ENCODE peak calls at places on chromosomes 6 and 20, in four cellular contexts. A is Panc1, X is adrenal gland, P is cardiac fibroblast. K is an unnamed sample.

GRCh38 chr6:148968636-148969270 is 221.9 kb downstream of the UST start:
- DNase-seq in A (no peak), X (no peak), P (no peak), K (no peak)

GRCh38 chr20:36483919-36484808 is 57.2 kb upstream of the MYL9 start:
- DNase-seq in A (no peak), X (no peak), P (peak), K (no peak)

GRCh38 chr20:17765017-17765416 is 65.3 kb downstream of the BANF2 start:
- DNase-seq in A (no peak), X (no peak), P (no peak), K (no peak)

GRCh38 chr20:62156592-62157386 is 13.2 kb downstream of the SS18L1 start:
- DNase-seq in A (no peak), X (peak), P (peak), K (no peak)

GRCh38 chr20:47727170-47727880 is 58.0 kb downstream of the SULF2 start:
- DNase-seq in A (no peak), X (peak), P (no peak), K (no peak)

GRCh38 chr20:32570401-32571190 is 14.5 kb downstream of the NOL4L start:
- DNase-seq in A (no peak), X (no peak), P (no peak), K (no peak)

GRCh38 chr6:159008656-159009288 is 8.8 kb upstream of the RSPH3 start:
- DNase-seq in A (peak), X (no peak), P (peak), K (no peak)

GRCh38 chr6:163630991-163631390 is 216.5 kb downstream of the QKI start:
- DNase-seq in A (no peak), X (no peak), P (no peak), K (no peak)

GRCh38 chr6:52293067-52293466 is 8.5 kb upstream of the MCM3 start:
- DNase-seq in A (no peak), X (no peak), P (no peak), K (no peak)

GRCh38 chr6:156883497-156884252 is 106.5 kb downstream of the ARID1B start:
- DNase-seq in A (no peak), X (no peak), P (no peak), K (no peak)

GRCh38 chr6:156107514-156108150 is 652.0 kb upstream of the NOX3 start:
- DNase-seq in A (no peak), X (no peak), P (no peak), K (no peak)

GRCh38 chr20:58231678-58232077 is 3.2 kb upstream of the ANKRD60 start:
- DNase-seq in A (no peak), X (no peak), P (no peak), K (no peak)

GRCh38 chr6:31585531-31585930 is 546 bp upstream of the LST1 start:
- DNase-seq in A (no peak), X (no peak), P (no peak), K (no peak)

GRCh38 chr6:55659304-55659703 is 80.3 kb upstream of the HMGCLL1 start:
- DNase-seq in A (no peak), X (no peak), P (no peak), K (no peak)

GRCh38 chr6:148514091-148514850 is 171.6 kb downstream of the SASH1 start:
- DNase-seq in A (no peak), X (no peak), P (peak), K (no peak)

GRCh38 chr20:17377222-17377621 is 150.4 kb downstream of the PCSK2 start:
- DNase-seq in A (no peak), X (no peak), P (no peak), K (no peak)

GRCh38 chr6:2063547-2063946 is 181.9 kb downstream of the GMDS start:
- DNase-seq in A (no peak), X (no peak), P (no peak), K (no peak)

GRCh38 chr20:20396794-20397193 is 28.9 kb downstream of the INSM1 start:
- DNase-seq in A (no peak), X (no peak), P (no peak), K (no peak)

GRCh38 chr6:88008821-88009220 is 38.8 kb upstream of the SPACA1 start:
- DNase-seq in A (peak), X (no peak), P (peak), K (no peak)

GRCh38 chr20:24890286-24890685 is 58.8 kb upstream of the CST7 start:
- DNase-seq in A (no peak), X (no peak), P (no peak), K (no peak)

GRCh38 chr20:51542033-51542893 is at the start of gene NFATC2:
- DNase-seq in A (no peak), X (peak), P (no peak), K (no peak)

GRCh38 chr20:48679603-48680002 is 148.2 kb downstream of the PREX1 start:
- DNase-seq in A (no peak), X (no peak), P (no peak), K (no peak)

GRCh38 chr6:33425668-33426577 is 6.1 kb downstream of the SYNGAP1 start:
- DNase-seq in A (no peak), X (peak), P (peak), K (peak)

GRCh38 chr6:164039954-164040375 is 625.4 kb downstream of the QKI start:
- DNase-seq in A (no peak), X (peak), P (peak), K (no peak)

GRCh38 chr20:53872561-53873248 is 197.7 kb downstream of the BCAS1 start:
- DNase-seq in A (no peak), X (no peak), P (peak), K (no peak)

GRCh38 chr6:30683137-30683979 is 3.1 kb downstream of the PPP1R18 start:
- DNase-seq in A (no peak), X (no peak), P (no peak), K (no peak)

GRCh38 chr6:98976674-98977365 is 29.1 kb upstream of the FBXL4 start:
- DNase-seq in A (no peak), X (no peak), P (no peak), K (no peak)

GRCh38 chr6:5995705-5996686 is 10.7 kb downstream of the NRN1 start:
- DNase-seq in A (no peak), X (peak), P (peak), K (no peak)

GRCh38 chr6:97697450-97697849 is 414.4 kb upstream of the MMS22L start:
- DNase-seq in A (no peak), X (no peak), P (peak), K (no peak)

GRCh38 chr20:13741879-13742278 is 42.8 kb downstream of the ESF1 start:
- DNase-seq in A (no peak), X (no peak), P (no peak), K (no peak)

DNA sequence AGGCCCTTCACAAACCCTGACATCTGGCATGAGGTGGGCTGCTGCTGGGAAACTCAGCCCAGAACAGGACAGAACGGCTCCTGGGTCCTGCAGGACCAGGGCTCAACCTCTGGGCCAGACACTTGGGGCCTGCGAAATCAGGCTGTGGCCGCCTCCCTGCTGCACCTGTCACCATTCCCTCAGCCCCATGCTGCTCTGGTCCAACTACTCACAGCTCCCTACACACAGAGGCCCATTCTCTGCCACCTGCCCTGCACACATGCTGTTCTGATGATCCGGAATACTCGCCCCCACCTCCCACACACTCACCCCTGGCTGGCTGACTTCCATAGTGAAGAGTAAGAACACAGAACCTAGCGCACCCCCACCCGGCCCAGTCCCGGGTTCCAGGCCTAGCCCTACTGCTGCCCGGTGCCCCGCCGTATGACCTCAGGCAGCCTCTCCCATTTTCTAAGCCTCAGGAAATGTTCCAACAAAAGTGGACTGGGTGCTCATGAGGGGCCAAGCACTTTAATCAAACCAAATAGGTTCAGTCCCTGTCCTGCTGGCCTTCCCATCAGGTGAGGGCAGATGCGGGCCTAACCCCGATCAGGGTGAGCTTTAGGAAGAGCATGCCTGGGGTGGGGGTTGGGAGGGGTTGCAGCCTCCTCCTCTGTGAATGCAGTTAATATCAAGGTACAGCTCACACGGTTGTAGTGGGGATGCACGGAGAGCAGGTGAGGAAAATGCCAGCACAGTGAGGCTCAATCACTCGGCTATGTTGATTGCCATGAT is 3.9 kb downstream of the PEDS1 start:
- DNase-seq in A (no peak), X (no peak), P (no peak), K (no peak)
- H3K4me3 ChIP-seq in A (peak), X (no peak), P (no peak), K (no peak)

GRCh38 chr6:160991411-160992322 is at the start of gene MAP3K4:
- DNase-seq in A (no peak), X (peak), P (peak), K (no peak)

GRCh38 chr6:160995271-160995670 is 3.7 kb downstream of the MAP3K4 start:
- DNase-seq in A (no peak), X (no peak), P (no peak), K (no peak)

GRCh38 chr6:160990847-160991410 is 640 bp upstream of the MAP3K4 start:
- DNase-seq in A (no peak), X (no peak), P (no peak), K (no peak)

GRCh38 chr6:160996316-160996715 is 4.7 kb downstream of the MAP3K4 start:
- DNase-seq in A (peak), X (no peak), P (peak), K (no peak)

DNA sequence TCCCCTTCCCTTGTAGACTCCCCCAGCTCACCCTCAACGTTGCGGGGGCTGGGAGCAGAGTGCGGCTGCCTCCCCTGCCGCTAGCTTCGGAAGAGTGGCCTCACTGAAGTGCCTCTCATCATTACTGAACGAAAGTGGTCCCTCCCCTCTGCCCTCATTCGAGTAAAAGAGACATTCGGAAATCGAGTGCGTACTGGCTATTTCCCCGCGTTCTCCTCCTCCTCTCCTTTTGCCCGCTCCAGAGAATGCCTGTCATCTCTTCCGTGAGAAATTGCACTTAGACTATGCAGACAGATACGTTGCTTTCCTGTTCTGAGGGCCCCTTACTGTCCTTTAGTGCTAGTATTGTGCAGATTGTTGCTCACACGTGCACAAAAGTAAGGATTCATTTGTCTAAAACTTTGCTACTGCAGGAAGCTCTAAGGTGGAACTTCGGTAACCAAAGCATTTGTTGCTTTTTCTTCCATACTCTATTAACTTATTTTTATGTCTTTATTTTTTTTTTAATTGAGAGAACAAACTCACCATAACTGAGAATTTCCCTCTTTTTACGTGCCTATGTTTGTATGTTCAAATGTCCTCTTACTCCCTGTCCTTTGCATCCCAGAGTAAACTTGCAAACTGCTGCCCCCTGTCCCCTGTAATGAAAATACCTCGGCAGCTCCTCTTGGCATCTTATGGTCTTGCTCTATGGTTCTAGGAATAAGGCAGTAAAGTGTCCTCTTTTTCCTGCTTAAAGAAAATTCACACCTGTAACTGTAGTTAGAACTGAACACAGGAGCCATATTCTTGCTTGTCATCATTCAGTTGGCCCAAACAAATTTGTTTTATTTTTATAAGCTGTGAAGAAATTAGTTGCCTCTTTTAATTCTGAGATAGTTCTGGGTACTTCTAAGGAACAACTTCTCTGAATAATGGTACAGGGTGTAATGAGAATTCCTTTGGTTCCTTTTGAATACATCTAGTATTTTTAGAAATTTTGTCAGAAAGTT is 1.1 kb downstream of the MAP3K4 start:
- DNase-seq in A (peak), X (peak), P (peak), K (no peak)
- TF ChIP-seq CTCF in A (peak), X (peak), P (peak), K (peak)

DNA sequence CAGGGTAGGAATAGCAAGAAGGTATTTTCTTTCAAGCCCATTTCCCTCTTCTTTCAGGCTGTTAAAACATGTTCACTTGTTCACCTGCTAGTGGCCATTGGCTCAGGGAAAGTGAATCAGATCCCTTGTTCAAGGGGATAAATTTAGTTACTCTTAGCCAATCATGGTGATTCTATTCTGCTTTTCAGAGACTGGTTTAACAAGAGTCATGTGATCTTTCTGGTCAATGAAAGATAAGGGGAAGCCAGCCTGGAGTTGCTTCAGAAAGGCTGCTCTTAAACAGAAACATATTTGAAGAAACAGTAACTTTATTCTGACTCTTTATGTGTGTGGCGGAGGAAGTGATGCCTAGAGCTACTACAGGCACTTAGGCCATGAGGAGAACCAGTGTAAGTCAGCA is 28.0 kb upstream of the AHI1 start:
- DNase-seq in A (no peak), X (no peak), P (no peak), K (no peak)
- H3K4me3 ChIP-seq in A (no peak), X (no peak), P (no peak), K (no peak)

GRCh38 chr20:40992349-40993113 is 36.1 kb upstream of the TOP1 start:
- DNase-seq in A (no peak), X (no peak), P (no peak), K (no peak)
- TF ChIP-seq CTCF in A (no peak), X (no peak), P (no peak), K (no peak)

DNA sequence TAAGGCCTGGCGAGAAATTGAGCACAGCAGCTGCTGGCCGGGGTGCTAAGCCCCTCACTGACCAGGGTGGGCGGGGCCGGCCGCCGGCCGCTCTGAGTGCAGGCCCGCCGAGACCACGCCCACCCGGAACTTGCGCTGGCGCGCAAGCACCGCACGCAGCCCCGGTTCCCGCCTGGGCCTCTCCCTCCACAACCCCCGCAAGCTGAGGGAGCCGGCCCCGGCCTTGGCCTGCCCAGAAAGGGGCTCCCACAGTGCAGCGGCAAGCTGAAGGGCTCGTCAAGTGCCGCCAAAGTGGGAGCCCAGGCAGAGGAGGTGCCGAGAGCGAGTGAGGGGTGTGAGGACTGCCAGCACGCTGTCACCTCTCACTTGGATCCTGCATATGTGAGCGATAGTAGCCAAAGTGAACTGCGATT is 251.2 kb downstream of the GJA1 start:
- DNase-seq in A (no peak), X (no peak), P (no peak), K (no peak)
- H3K4me3 ChIP-seq in A (no peak), X (no peak), P (no peak), K (no peak)

DNA sequence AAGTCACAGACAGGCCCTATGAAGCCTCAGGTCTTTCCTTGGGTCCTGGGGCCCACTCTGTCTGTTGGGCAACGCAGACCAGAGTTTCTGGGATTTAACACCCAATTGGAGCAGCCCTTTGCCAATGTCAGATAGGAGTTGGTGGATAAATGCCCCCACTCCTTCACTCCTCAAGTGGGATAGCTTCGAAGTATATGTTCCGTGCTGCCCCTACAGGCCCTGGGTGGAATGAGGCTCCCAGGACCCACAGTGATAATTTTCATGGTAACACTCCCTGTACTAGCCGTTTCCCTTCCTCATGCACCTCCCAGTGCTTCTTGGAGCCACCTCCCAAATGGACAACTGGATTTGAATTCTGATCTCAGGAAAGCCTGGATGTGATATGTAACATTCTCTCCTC is 145.4 kb downstream of the FOXA2 start:
- DNase-seq in A (no peak), X (no peak), P (no peak), K (no peak)
- TF ChIP-seq CTCF in A (peak), X (no peak), P (peak), K (no peak)

GRCh38 chr6:104959453-104959858 is 2.5 kb downstream of the LIN28B start:
- DNase-seq in A (no peak), X (no peak), P (no peak), K (no peak)
- H3K4me3 ChIP-seq in A (peak), X (no peak), P (no peak), K (no peak)